ENCODE peak calls at places on chromosomes 16 and 17, in five cellular contexts. A is T-cell; J is lower leg skin; K is NAMALWA; W is activated gamma-delta T cell treated with anti-CD3 and anti-CD28 coated beads, Interleukin-2, amount 50 U/mL, for 16 hours. I is an unnamed sample.

GRCh38 chr16:1002399-1003161 is 21.0 kb downstream of the SOX8 start:
- DNase-seq in A (no peak), K (no peak), W (peak; percentile 60), J (peak; percentile 27), I (no peak)

GRCh38 chr17:42247734-42248133 is 28.5 kb downstream of the STAT5B start:
- DNase-seq in K (no peak), W (no peak), J (no peak), A (no peak), I (no peak)

GRCh38 chr17:13395872-13396271 is 205.9 kb downstream of the HS3ST3A1 start:
- DNase-seq in A (no peak), W (no peak), J (no peak), K (no peak), I (no peak)

GRCh38 chr16:14321542-14321941 is 250.4 kb downstream of the MRTFB start:
- DNase-seq in J (no peak), A (no peak), W (no peak), K (no peak), I (no peak)

GRCh38 chr16:12158428-12158827 is 181.9 kb downstream of the SNX29 start:
- DNase-seq in J (no peak), K (no peak), A (no peak), W (no peak), I (no peak)

GRCh38 chr16:68388124-68388523 is 60.2 kb downstream of the SMPD3 start:
- DNase-seq in W (no peak), A (no peak), J (no peak), K (no peak), I (no peak)

GRCh38 chr17:44350733-44351226 is 5.7 kb downstream of the GRN start:
- DNase-seq in W (peak; percentile 59), A (peak; percentile 39), J (no peak), K (peak; percentile 85), I (no peak)

GRCh38 chr17:21457051-21458026 is 81.2 kb downstream of the KCNJ12 start:
- DNase-seq in J (peak; percentile 80), K (peak; percentile 63), W (peak; percentile 91), A (peak; percentile 80), I (no peak)

GRCh38 chr16:8625491-8626087 is 4.1 kb downstream of the METTL22 start:
- DNase-seq in W (no peak), A (no peak), K (no peak), J (no peak), I (no peak)

GRCh38 chr16:78900039-78900811 is 700.3 kb downstream of the MAF start:
- DNase-seq in W (no peak), J (no peak), K (no peak), A (no peak), I (no peak)

GRCh38 chr17:15967706-15968399 is 22.9 kb downstream of the ADORA2B start:
- DNase-seq in K (no peak), W (no peak), J (no peak), A (no peak), I (no peak)

GRCh38 chr16:48385272-48385953 is at the start of gene SIAH1:
- DNase-seq in A (peak; percentile 80), J (peak; percentile 71), W (peak; percentile 79), K (peak; percentile 89), I (no peak)

I was measured in SIG-M5.